ENCODE peak calls at places on chromosomes 1 and 21, in five cellular contexts. R, Z, F, O and P are unnamed samples.

GRCh38 chr1:183374825-183375224 is 43.4 kb downstream of the NMNAT2 start:
- DNase-seq in R (no peak), Z (no peak), F (no peak), O (no peak), P (peak; percentile 46)

GRCh38 chr1:176521211-176521610 is 58.2 kb downstream of the PAPPA2 start:
- DNase-seq in R (no peak), Z (no peak), F (no peak), O (no peak), P (no peak)

GRCh38 chr21:38156200-38156599 is 100.6 kb upstream of the KCNJ15 start:
- DNase-seq in R (no peak), Z (no peak), F (no peak), O (no peak), P (no peak)

GRCh38 chr1:9315411-9316079 is 22.9 kb downstream of the SPSB1 start:
- DNase-seq in R (peak; percentile 91), Z (no peak), F (no peak), O (peak; percentile 13), P (no peak)

GRCh38 chr1:86965012-86965826 is 50.8 kb downstream of the HS2ST1 start:
- DNase-seq in R (peak; percentile 55), Z (no peak), F (no peak), O (no peak), P (no peak)

GRCh38 chr1:234001817-234002216 is 97.3 kb downstream of the SLC35F3 start:
- DNase-seq in R (no peak), Z (no peak), F (no peak), O (no peak), P (no peak)

GRCh38 chr1:205339717-205340116 is 17.0 kb downstream of the KLHDC8A start:
- DNase-seq in R (no peak), Z (no peak), F (no peak), O (no peak), P (no peak)

GRCh38 chr1:157959750-157960149 is 33.7 kb upstream of the KIRREL1 start:
- DNase-seq in R (no peak), Z (no peak), F (no peak), O (no peak), P (no peak)

GRCh38 chr1:200895801-200896570 is 1.3 kb downstream of the INAVA start:
- DNase-seq in R (no peak), Z (no peak), F (no peak), O (no peak), P (no peak)

GRCh38 chr21:45923146-45923545 is 58.4 kb upstream of the COL6A1 start:
- DNase-seq in R (peak; percentile 58), Z (peak; percentile 63), F (peak; percentile 81), O (peak; percentile 74), P (peak; percentile 41)
- TF ChIP-seq CTCF in R (peak; percentile 70), Z (peak; percentile 81), F (peak; percentile 84), O (peak; percentile 96), P (peak; percentile 92)

GRCh38 chr21:42239973-42240372 is 21.0 kb downstream of the ABCG1 start:
- DNase-seq in R (no peak), Z (no peak), F (no peak), O (peak; percentile 2), P (no peak)
- TF ChIP-seq CTCF in R (no peak), Z (no peak), F (no peak), O (no peak), P (no peak)

DNA sequence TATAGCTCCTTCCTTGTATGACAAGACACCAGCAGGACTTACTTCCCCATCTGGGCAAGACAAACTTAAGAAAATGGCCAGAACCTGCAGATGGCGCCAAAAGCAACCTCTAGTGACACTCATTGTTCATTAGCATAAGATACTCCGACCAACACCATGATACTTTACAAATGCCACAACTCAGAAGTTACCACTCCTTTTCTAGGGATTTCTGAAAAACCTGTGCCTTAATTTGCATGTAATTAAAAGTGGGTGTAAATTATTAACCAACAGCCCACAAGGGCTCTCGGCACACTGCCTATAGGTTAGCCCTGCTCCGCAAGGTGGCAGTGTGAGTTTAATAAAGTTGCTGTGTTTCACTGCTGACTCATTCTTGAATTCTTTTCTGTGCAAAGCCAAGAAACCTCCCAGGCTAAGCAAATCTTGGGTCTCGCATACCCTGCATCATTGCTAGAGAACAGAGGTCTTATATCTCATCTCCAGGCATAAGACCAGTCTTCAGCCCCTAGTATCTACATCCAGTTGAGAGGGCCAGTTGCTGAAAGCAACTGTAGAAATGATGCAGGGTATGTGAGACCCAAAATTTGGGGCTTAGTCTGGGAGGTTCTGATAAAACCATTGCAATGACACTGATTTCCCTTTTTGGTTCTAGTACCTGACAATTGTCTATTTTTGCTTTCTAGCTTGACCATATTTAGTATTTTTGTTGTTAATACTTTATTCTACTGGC is 86.4 kb downstream of the FAF1 start:
- DNase-seq in R (peak; percentile 70), Z (peak; percentile 60), F (peak; percentile 79), O (peak; percentile 26), P (peak; percentile 87)
- TF ChIP-seq CTCF in R (peak; percentile 69), Z (peak; percentile 62), F (peak; percentile 26), O (peak; percentile 54), P (peak; percentile 68)

GRCh38 chr1:203797948-203798347 is 2.5 kb downstream of the ZBED6 start:
- DNase-seq in R (no peak), Z (no peak), F (no peak), O (no peak), P (peak; percentile 3)
- TF ChIP-seq CTCF in R (no peak), Z (no peak), F (no peak), O (no peak), P (peak; percentile 8)

GRCh38 chr1:40625476-40626382 is 39.8 kb downstream of the RIMS3 start:
- DNase-seq in R (peak; percentile 46), Z (no peak), F (no peak), O (no peak), P (no peak)
- TF ChIP-seq CTCF in R (no peak), Z (no peak), F (no peak), O (no peak), P (no peak)

GRCh38 chr1:208682664-208683013 is 438.5 kb upstream of the PLXNA2 start:
- DNase-seq in R (no peak), Z (no peak), F (no peak), O (no peak), P (no peak)

GRCh38 chr1:208688656-208689315 is 444.6 kb upstream of the PLXNA2 start:
- DNase-seq in R (no peak), Z (no peak), F (no peak), O (no peak), P (no peak)

GRCh38 chr1:208684192-208684591 is 440.0 kb upstream of the PLXNA2 start:
- DNase-seq in R (no peak), Z (no peak), F (no peak), O (no peak), P (no peak)

GRCh38 chr1:208683141-208683540 is 439.0 kb upstream of the PLXNA2 start:
- DNase-seq in R (no peak), Z (no peak), F (no peak), O (no peak), P (no peak)

GRCh38 chr1:208686592-208686991 is 442.4 kb upstream of the PLXNA2 start:
- DNase-seq in R (no peak), Z (no peak), F (no peak), O (no peak), P (no peak)
- TF ChIP-seq CTCF in R (no peak), Z (no peak), F (no peak), O (no peak), P (no peak)

GRCh38 chr1:20700636-20701215 is 17.1 kb downstream of the KIF17 start:
- DNase-seq in R (no peak), Z (no peak), F (no peak), O (no peak), P (no peak)

GRCh38 chr1:20703124-20703756 is 14.6 kb downstream of the KIF17 start:
- DNase-seq in R (no peak), Z (no peak), F (no peak), O (no peak), P (no peak)

GRCh38 chr1:20701847-20702246 is 16.0 kb downstream of the KIF17 start:
- DNase-seq in R (no peak), Z (no peak), F (no peak), O (no peak), P (no peak)

GRCh38 chr1:20701446-20701845 is 16.4 kb downstream of the KIF17 start:
- DNase-seq in R (no peak), Z (no peak), F (no peak), O (no peak), P (no peak)

GRCh38 chr1:20702416-20702815 is 15.4 kb downstream of the KIF17 start:
- DNase-seq in R (peak; percentile 28), Z (no peak), F (no peak), O (no peak), P (no peak)
- TF ChIP-seq CTCF in R (peak; percentile 40), Z (no peak), F (no peak), O (peak; percentile 23), P (no peak)

DNA sequence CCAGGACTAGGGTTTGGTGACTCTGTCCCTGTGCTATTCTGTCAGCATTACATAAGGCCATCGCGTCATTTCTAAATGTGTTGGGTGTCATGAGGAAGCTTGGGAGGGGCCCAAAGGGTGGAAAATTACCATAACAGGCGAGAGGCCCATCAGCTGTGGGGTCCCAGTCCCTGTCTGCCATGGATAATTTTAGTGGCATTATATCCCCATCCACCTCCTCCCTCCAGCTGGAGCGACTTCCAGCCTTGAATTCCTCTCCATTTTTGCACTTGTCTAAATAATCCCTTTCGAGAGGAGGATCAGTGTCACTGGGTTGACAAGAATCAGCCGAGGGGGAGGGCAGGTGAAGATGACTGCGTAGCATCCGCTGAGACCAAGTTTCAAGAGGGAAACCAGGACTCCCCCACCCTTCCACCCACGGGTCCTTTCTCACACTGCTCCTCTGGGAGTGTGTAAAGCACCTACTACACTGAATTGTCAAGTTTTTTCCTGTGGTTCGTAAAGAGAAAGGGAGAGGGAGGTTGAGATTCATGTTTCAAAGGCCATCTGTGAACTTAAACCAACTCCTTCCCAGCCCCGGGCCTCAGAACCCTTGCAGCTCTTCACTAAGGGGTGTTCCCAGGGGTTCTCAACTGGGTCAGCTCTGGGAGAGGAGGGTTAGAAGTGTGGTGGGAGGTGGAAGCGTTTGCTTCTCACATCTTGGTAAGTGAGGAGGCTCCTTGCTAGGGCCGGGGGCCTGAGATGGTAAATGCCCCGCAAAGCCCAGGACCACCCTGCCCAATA is 29.2 kb downstream of the VASH2 start:
- DNase-seq in R (no peak), Z (no peak), F (no peak), O (no peak), P (no peak)
- TF ChIP-seq CTCF in R (no peak), Z (no peak), F (no peak), O (no peak), P (no peak)

DNA sequence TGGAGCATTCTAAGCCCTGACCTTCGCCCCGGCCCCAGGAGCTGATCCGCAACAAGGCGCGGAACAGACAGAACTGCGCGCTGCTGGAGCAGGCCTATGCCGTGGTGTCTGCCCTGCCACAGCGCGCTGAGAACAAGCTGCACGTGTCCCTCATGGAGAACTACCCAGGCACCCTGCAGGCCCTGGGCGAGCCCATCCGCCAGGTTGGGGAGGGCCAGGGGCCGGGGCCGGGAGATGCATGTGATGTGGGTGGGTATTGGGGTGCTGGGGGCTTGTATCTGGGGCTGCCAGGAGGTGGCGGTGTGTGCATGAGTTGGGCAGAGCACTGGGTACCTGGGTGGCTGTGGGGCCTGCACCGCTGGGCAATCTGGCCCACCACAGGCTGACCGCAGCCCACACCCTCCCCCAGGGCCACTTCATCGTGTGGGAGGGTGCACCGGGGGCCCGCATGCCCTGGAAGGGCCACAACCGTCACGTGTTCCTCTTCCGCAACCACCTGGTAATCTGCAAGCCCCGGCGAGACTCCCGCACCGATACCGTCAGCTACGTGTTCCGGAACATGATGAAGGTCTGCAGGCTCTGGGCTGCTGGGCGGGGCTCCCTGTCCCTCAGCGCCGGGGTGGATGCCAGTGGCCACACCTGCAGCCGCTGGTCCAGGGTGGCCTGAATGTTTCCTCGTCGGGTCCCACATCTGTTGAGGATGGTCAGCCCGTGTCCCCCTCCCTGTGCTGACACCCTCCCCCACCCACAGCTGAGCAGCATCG is 65.8 kb downstream of the TRIM11 start:
- DNase-seq in R (no peak), Z (peak; percentile 41), F (peak; percentile 67), O (no peak), P (no peak)
- TF ChIP-seq CTCF in R (peak; percentile 2), Z (peak; percentile 17), F (peak; percentile 36), O (no peak), P (peak; percentile 57)

GRCh38 chr1:19799233-19799876 is 361 bp downstream of the TMCO4 start:
- DNase-seq in R (peak; percentile 31), Z (peak; percentile 87), F (no peak), O (peak; percentile 71), P (no peak)
- TF ChIP-seq CTCF in R (peak; percentile 27), Z (peak; percentile 39), F (no peak), O (peak; percentile 55), P (peak; percentile 28)